ENCODE peak calls at places on chromosome 20, in nine cellular contexts. One of them, this sample, is unnamed.

GRCh38 chr20:40416274-40416673 is 272.8 kb downstream of the MAFB start:
- DNase-seq in left ventricle myocardium superior: no peak
- DNase-seq in lower lobe of right lung: no peak
- DNase-seq in activated gamma-delta T cell treated with Interleukin-2 at 50 U/mL for 16 hours: no peak
- DNase-seq in GM03348: no peak
- DNase-seq in aorta: no peak
- DNase-seq in naive thymus-derived CD4-positive, alpha-beta T cell: no peak
- DNase-seq in cardiac muscle cell: no peak
- DNase-seq in naive B cell: no peak
- DNase-seq in this sample: no peak

GRCh38 chr20:34834459-34834893 is 9.0 kb upstream of the NCOA6 start:
- DNase-seq in left ventricle myocardium superior: no peak
- DNase-seq in lower lobe of right lung: no peak
- DNase-seq in activated gamma-delta T cell treated with Interleukin-2 at 50 U/mL for 16 hours: no peak
- DNase-seq in GM03348: peak; percentile 59
- DNase-seq in aorta: no peak
- DNase-seq in naive thymus-derived CD4-positive, alpha-beta T cell: no peak
- DNase-seq in cardiac muscle cell: peak; percentile 33
- DNase-seq in naive B cell: peak; percentile 46
- DNase-seq in this sample: no peak

GRCh38 chr20:32189691-32190607 is 17.6 kb downstream of the PLAGL2 start:
- DNase-seq in left ventricle myocardium superior: peak; percentile 68
- DNase-seq in lower lobe of right lung: peak; percentile 56
- DNase-seq in activated gamma-delta T cell treated with Interleukin-2 at 50 U/mL for 16 hours: peak; percentile 38
- DNase-seq in GM03348: peak; percentile 78
- DNase-seq in aorta: peak; percentile 71
- DNase-seq in naive thymus-derived CD4-positive, alpha-beta T cell: peak; percentile 42
- DNase-seq in cardiac muscle cell: peak; percentile 70
- DNase-seq in naive B cell: no peak
- DNase-seq in this sample: peak; percentile 53

GRCh38 chr20:38337561-38338140 is 8.6 kb upstream of the LBP start:
- DNase-seq in left ventricle myocardium superior: no peak
- DNase-seq in lower lobe of right lung: no peak
- DNase-seq in activated gamma-delta T cell treated with Interleukin-2 at 50 U/mL for 16 hours: no peak
- DNase-seq in GM03348: no peak
- DNase-seq in aorta: no peak
- DNase-seq in naive thymus-derived CD4-positive, alpha-beta T cell: no peak
- DNase-seq in cardiac muscle cell: peak; percentile 30
- DNase-seq in naive B cell: no peak
- DNase-seq in this sample: no peak

GRCh38 chr20:32462900-32463641 is 104.9 kb downstream of the ASXL1 start:
- DNase-seq in left ventricle myocardium superior: no peak
- DNase-seq in lower lobe of right lung: no peak
- DNase-seq in activated gamma-delta T cell treated with Interleukin-2 at 50 U/mL for 16 hours: no peak
- DNase-seq in GM03348: no peak
- DNase-seq in aorta: no peak
- DNase-seq in naive thymus-derived CD4-positive, alpha-beta T cell: no peak
- DNase-seq in cardiac muscle cell: no peak
- DNase-seq in naive B cell: no peak
- DNase-seq in this sample: no peak

GRCh38 chr20:2874456-2874855 is 1.2 kb downstream of the PTPRA start:
- DNase-seq in left ventricle myocardium superior: no peak
- DNase-seq in lower lobe of right lung: no peak
- DNase-seq in activated gamma-delta T cell treated with Interleukin-2 at 50 U/mL for 16 hours: no peak
- DNase-seq in GM03348: no peak
- DNase-seq in aorta: no peak
- DNase-seq in naive thymus-derived CD4-positive, alpha-beta T cell: no peak
- DNase-seq in cardiac muscle cell: no peak
- DNase-seq in naive B cell: no peak
- DNase-seq in this sample: no peak

GRCh38 chr20:18288748-18289705 is 700 bp downstream of the ZNF133 start:
- DNase-seq in left ventricle myocardium superior: no peak
- DNase-seq in lower lobe of right lung: no peak
- DNase-seq in activated gamma-delta T cell treated with Interleukin-2 at 50 U/mL for 16 hours: no peak
- DNase-seq in GM03348: peak; percentile 36
- DNase-seq in aorta: no peak
- DNase-seq in naive thymus-derived CD4-positive, alpha-beta T cell: peak; percentile 17
- DNase-seq in cardiac muscle cell: no peak
- DNase-seq in naive B cell: no peak
- DNase-seq in this sample: no peak

GRCh38 chr20:25077610-25078169 is 4.3 kb downstream of the VSX1 start:
- DNase-seq in left ventricle myocardium superior: peak; percentile 68
- DNase-seq in lower lobe of right lung: peak; percentile 70
- DNase-seq in activated gamma-delta T cell treated with Interleukin-2 at 50 U/mL for 16 hours: no peak
- DNase-seq in GM03348: peak; percentile 67
- DNase-seq in aorta: no peak
- DNase-seq in naive thymus-derived CD4-positive, alpha-beta T cell: no peak
- DNase-seq in cardiac muscle cell: no peak
- DNase-seq in naive B cell: no peak
- DNase-seq in this sample: peak; percentile 53

GRCh38 chr20:59664389-59665055 is 60.2 kb downstream of the PHACTR3 start:
- DNase-seq in left ventricle myocardium superior: no peak
- DNase-seq in lower lobe of right lung: no peak
- DNase-seq in activated gamma-delta T cell treated with Interleukin-2 at 50 U/mL for 16 hours: no peak
- DNase-seq in GM03348: no peak
- DNase-seq in aorta: no peak
- DNase-seq in naive thymus-derived CD4-positive, alpha-beta T cell: no peak
- DNase-seq in cardiac muscle cell: no peak
- DNase-seq in naive B cell: no peak
- DNase-seq in this sample: no peak

GRCh38 chr20:42923348-42923918 is 266.3 kb downstream of the PTPRT start:
- DNase-seq in left ventricle myocardium superior: no peak
- DNase-seq in lower lobe of right lung: no peak
- DNase-seq in activated gamma-delta T cell treated with Interleukin-2 at 50 U/mL for 16 hours: no peak
- DNase-seq in GM03348: no peak
- DNase-seq in aorta: no peak
- DNase-seq in naive thymus-derived CD4-positive, alpha-beta T cell: no peak
- DNase-seq in cardiac muscle cell: no peak
- DNase-seq in naive B cell: no peak
- DNase-seq in this sample: no peak

GRCh38 chr20:17570347-17571152 is 675 bp downstream of the DSTN start:
- DNase-seq in left ventricle myocardium superior: peak; percentile 71
- DNase-seq in lower lobe of right lung: peak; percentile 62
- DNase-seq in activated gamma-delta T cell treated with Interleukin-2 at 50 U/mL for 16 hours: no peak
- DNase-seq in GM03348: peak; percentile 37
- DNase-seq in aorta: peak; percentile 68
- DNase-seq in naive thymus-derived CD4-positive, alpha-beta T cell: peak; percentile 25
- DNase-seq in cardiac muscle cell: peak; percentile 75
- DNase-seq in naive B cell: no peak
- DNase-seq in this sample: peak; percentile 80

GRCh38 chr20:58374027-58374850 is 14.8 kb upstream of the VAPB start:
- DNase-seq in left ventricle myocardium superior: no peak
- DNase-seq in lower lobe of right lung: peak; percentile 52
- DNase-seq in activated gamma-delta T cell treated with Interleukin-2 at 50 U/mL for 16 hours: no peak
- DNase-seq in GM03348: no peak
- DNase-seq in aorta: no peak
- DNase-seq in naive thymus-derived CD4-positive, alpha-beta T cell: no peak
- DNase-seq in cardiac muscle cell: no peak
- DNase-seq in naive B cell: no peak
- DNase-seq in this sample: no peak

GRCh38 chr20:44886276-44886671 is 769 bp downstream of the YWHAB start:
- DNase-seq in left ventricle myocardium superior: no peak
- DNase-seq in lower lobe of right lung: no peak
- DNase-seq in activated gamma-delta T cell treated with Interleukin-2 at 50 U/mL for 16 hours: no peak
- DNase-seq in GM03348: no peak
- DNase-seq in aorta: no peak
- DNase-seq in naive thymus-derived CD4-positive, alpha-beta T cell: no peak
- DNase-seq in cardiac muscle cell: no peak
- DNase-seq in naive B cell: no peak
- DNase-seq in this sample: no peak

GRCh38 chr20:16609066-16609465 is 35.8 kb upstream of the KIF16B start:
- DNase-seq in left ventricle myocardium superior: no peak
- DNase-seq in lower lobe of right lung: no peak
- DNase-seq in activated gamma-delta T cell treated with Interleukin-2 at 50 U/mL for 16 hours: no peak
- DNase-seq in GM03348: no peak
- DNase-seq in aorta: no peak
- DNase-seq in naive thymus-derived CD4-positive, alpha-beta T cell: no peak
- DNase-seq in cardiac muscle cell: no peak
- DNase-seq in naive B cell: no peak
- DNase-seq in this sample: no peak

GRCh38 chr20:57205625-57206219 is 60.7 kb downstream of the BMP7 start:
- DNase-seq in left ventricle myocardium superior: no peak
- DNase-seq in lower lobe of right lung: no peak
- DNase-seq in activated gamma-delta T cell treated with Interleukin-2 at 50 U/mL for 16 hours: no peak
- DNase-seq in GM03348: peak; percentile 24
- DNase-seq in aorta: no peak
- DNase-seq in naive thymus-derived CD4-positive, alpha-beta T cell: no peak
- DNase-seq in cardiac muscle cell: no peak
- DNase-seq in naive B cell: no peak
- DNase-seq in this sample: no peak

GRCh38 chr20:51409192-51409875 is 133.2 kb downstream of the NFATC2 start:
- DNase-seq in left ventricle myocardium superior: no peak
- DNase-seq in lower lobe of right lung: no peak
- DNase-seq in activated gamma-delta T cell treated with Interleukin-2 at 50 U/mL for 16 hours: no peak
- DNase-seq in GM03348: no peak
- DNase-seq in aorta: no peak
- DNase-seq in naive thymus-derived CD4-positive, alpha-beta T cell: no peak
- DNase-seq in cardiac muscle cell: no peak
- DNase-seq in naive B cell: no peak
- DNase-seq in this sample: no peak

GRCh38 chr20:1484438-1485120 is 6.6 kb downstream of the SIRPB2 start:
- DNase-seq in left ventricle myocardium superior: no peak
- DNase-seq in lower lobe of right lung: no peak
- DNase-seq in activated gamma-delta T cell treated with Interleukin-2 at 50 U/mL for 16 hours: no peak
- DNase-seq in GM03348: no peak
- DNase-seq in aorta: no peak
- DNase-seq in naive thymus-derived CD4-positive, alpha-beta T cell: no peak
- DNase-seq in cardiac muscle cell: no peak
- DNase-seq in naive B cell: no peak
- DNase-seq in this sample: no peak

GRCh38 chr20:63696311-63696627 is 183 bp upstream of the TNFRSF6B start:
- DNase-seq in left ventricle myocardium superior: no peak
- DNase-seq in lower lobe of right lung: peak; percentile 45
- DNase-seq in activated gamma-delta T cell treated with Interleukin-2 at 50 U/mL for 16 hours: peak; percentile 19
- DNase-seq in GM03348: no peak
- DNase-seq in aorta: peak; percentile 63
- DNase-seq in naive thymus-derived CD4-positive, alpha-beta T cell: peak; percentile 37
- DNase-seq in cardiac muscle cell: peak; percentile 41
- DNase-seq in naive B cell: peak; percentile 40
- DNase-seq in this sample: no peak

GRCh38 chr20:64131406-64131805 is 24.0 kb upstream of the NPBWR2 start:
- DNase-seq in left ventricle myocardium superior: peak; percentile 7
- DNase-seq in lower lobe of right lung: peak; percentile 3
- DNase-seq in activated gamma-delta T cell treated with Interleukin-2 at 50 U/mL for 16 hours: no peak
- DNase-seq in GM03348: no peak
- DNase-seq in aorta: peak; percentile 38
- DNase-seq in naive thymus-derived CD4-positive, alpha-beta T cell: no peak
- DNase-seq in cardiac muscle cell: no peak
- DNase-seq in naive B cell: no peak
- DNase-seq in this sample: peak; percentile 10

GRCh38 chr20:58890073-58890453 is 37.5 kb downstream of the GNAS start:
- DNase-seq in left ventricle myocardium superior: no peak
- DNase-seq in lower lobe of right lung: no peak
- DNase-seq in activated gamma-delta T cell treated with Interleukin-2 at 50 U/mL for 16 hours: no peak
- DNase-seq in GM03348: peak; percentile 19
- DNase-seq in aorta: no peak
- DNase-seq in naive thymus-derived CD4-positive, alpha-beta T cell: no peak
- DNase-seq in cardiac muscle cell: no peak
- DNase-seq in naive B cell: no peak
- DNase-seq in this sample: no peak

GRCh38 chr20:60986757-60987156 is 265.3 kb upstream of the CDH4 start:
- DNase-seq in left ventricle myocardium superior: no peak
- DNase-seq in lower lobe of right lung: no peak
- DNase-seq in activated gamma-delta T cell treated with Interleukin-2 at 50 U/mL for 16 hours: no peak
- DNase-seq in GM03348: no peak
- DNase-seq in aorta: no peak
- DNase-seq in naive thymus-derived CD4-positive, alpha-beta T cell: no peak
- DNase-seq in cardiac muscle cell: no peak
- DNase-seq in naive B cell: no peak
- DNase-seq in this sample: no peak

GRCh38 chr20:17210983-17211382 is 15.9 kb upstream of the PCSK2 start:
- DNase-seq in left ventricle myocardium superior: no peak
- DNase-seq in lower lobe of right lung: no peak
- DNase-seq in activated gamma-delta T cell treated with Interleukin-2 at 50 U/mL for 16 hours: no peak
- DNase-seq in GM03348: no peak
- DNase-seq in aorta: no peak
- DNase-seq in naive thymus-derived CD4-positive, alpha-beta T cell: no peak
- DNase-seq in cardiac muscle cell: no peak
- DNase-seq in naive B cell: no peak
- DNase-seq in this sample: no peak

GRCh38 chr20:61166324-61166723 is 85.7 kb upstream of the CDH4 start:
- DNase-seq in left ventricle myocardium superior: no peak
- DNase-seq in lower lobe of right lung: no peak
- DNase-seq in activated gamma-delta T cell treated with Interleukin-2 at 50 U/mL for 16 hours: no peak
- DNase-seq in GM03348: peak; percentile 65
- DNase-seq in aorta: no peak
- DNase-seq in naive thymus-derived CD4-positive, alpha-beta T cell: no peak
- DNase-seq in cardiac muscle cell: no peak
- DNase-seq in naive B cell: no peak
- DNase-seq in this sample: no peak

GRCh38 chr20:41178904-41179432 is 41.6 kb downstream of the PLCG1 start:
- DNase-seq in left ventricle myocardium superior: peak; percentile 64
- DNase-seq in lower lobe of right lung: peak; percentile 40
- DNase-seq in activated gamma-delta T cell treated with Interleukin-2 at 50 U/mL for 16 hours: no peak
- DNase-seq in GM03348: no peak
- DNase-seq in aorta: no peak
- DNase-seq in naive thymus-derived CD4-positive, alpha-beta T cell: no peak
- DNase-seq in cardiac muscle cell: no peak
- DNase-seq in naive B cell: no peak
- DNase-seq in this sample: no peak

GRCh38 chr20:36548006-36548315 is 6.6 kb downstream of the MYL9 start:
- DNase-seq in left ventricle myocardium superior: peak; percentile 40
- DNase-seq in lower lobe of right lung: no peak
- DNase-seq in activated gamma-delta T cell treated with Interleukin-2 at 50 U/mL for 16 hours: no peak
- DNase-seq in GM03348: peak; percentile 5
- DNase-seq in aorta: peak; percentile 50
- DNase-seq in naive thymus-derived CD4-positive, alpha-beta T cell: no peak
- DNase-seq in cardiac muscle cell: peak; percentile 50
- DNase-seq in naive B cell: no peak
- DNase-seq in this sample: peak; percentile 70

GRCh38 chr20:39066464-39066863 is 104.3 kb downstream of the DHX35 start:
- DNase-seq in left ventricle myocardium superior: no peak
- DNase-seq in lower lobe of right lung: no peak
- DNase-seq in activated gamma-delta T cell treated with Interleukin-2 at 50 U/mL for 16 hours: no peak
- DNase-seq in GM03348: no peak
- DNase-seq in aorta: no peak
- DNase-seq in naive thymus-derived CD4-positive, alpha-beta T cell: no peak
- DNase-seq in cardiac muscle cell: peak; percentile 45
- DNase-seq in naive B cell: no peak
- DNase-seq in this sample: no peak

GRCh38 chr20:19256085-19256484 is 43.6 kb downstream of the SLC24A3 start:
- DNase-seq in left ventricle myocardium superior: no peak
- DNase-seq in lower lobe of right lung: no peak
- DNase-seq in activated gamma-delta T cell treated with Interleukin-2 at 50 U/mL for 16 hours: no peak
- DNase-seq in GM03348: no peak
- DNase-seq in aorta: no peak
- DNase-seq in naive thymus-derived CD4-positive, alpha-beta T cell: no peak
- DNase-seq in cardiac muscle cell: no peak
- DNase-seq in naive B cell: no peak
- DNase-seq in this sample: no peak

GRCh38 chr20:1874534-1875168 is 20.6 kb upstream of the SIRPA start:
- DNase-seq in left ventricle myocardium superior: peak; percentile 59
- DNase-seq in lower lobe of right lung: peak; percentile 86
- DNase-seq in activated gamma-delta T cell treated with Interleukin-2 at 50 U/mL for 16 hours: no peak
- DNase-seq in GM03348: no peak
- DNase-seq in aorta: peak; percentile 77
- DNase-seq in naive thymus-derived CD4-positive, alpha-beta T cell: no peak
- DNase-seq in cardiac muscle cell: no peak
- DNase-seq in naive B cell: no peak
- DNase-seq in this sample: no peak

GRCh38 chr20:46683620-46683938 is 5.7 kb downstream of the TP53RK start:
- DNase-seq in left ventricle myocardium superior: no peak
- DNase-seq in lower lobe of right lung: no peak
- DNase-seq in activated gamma-delta T cell treated with Interleukin-2 at 50 U/mL for 16 hours: no peak
- DNase-seq in GM03348: no peak
- DNase-seq in aorta: peak; percentile 51
- DNase-seq in naive thymus-derived CD4-positive, alpha-beta T cell: no peak
- DNase-seq in cardiac muscle cell: no peak
- DNase-seq in naive B cell: no peak
- DNase-seq in this sample: no peak

GRCh38 chr20:47191074-47191673 is 165.3 kb downstream of the ZMYND8 start:
- DNase-seq in left ventricle myocardium superior: no peak
- DNase-seq in lower lobe of right lung: no peak
- DNase-seq in activated gamma-delta T cell treated with Interleukin-2 at 50 U/mL for 16 hours: no peak
- DNase-seq in GM03348: no peak
- DNase-seq in aorta: no peak
- DNase-seq in naive thymus-derived CD4-positive, alpha-beta T cell: no peak
- DNase-seq in cardiac muscle cell: no peak
- DNase-seq in naive B cell: no peak
- DNase-seq in this sample: no peak

GRCh38 chr20:22379472-22379871 is 204.9 kb downstream of the FOXA2 start:
- DNase-seq in left ventricle myocardium superior: no peak
- DNase-seq in lower lobe of right lung: no peak
- DNase-seq in activated gamma-delta T cell treated with Interleukin-2 at 50 U/mL for 16 hours: no peak
- DNase-seq in GM03348: no peak
- DNase-seq in aorta: no peak
- DNase-seq in naive thymus-derived CD4-positive, alpha-beta T cell: no peak
- DNase-seq in cardiac muscle cell: no peak
- DNase-seq in naive B cell: no peak
- DNase-seq in this sample: no peak

This sample was measured in tibial artery.